ENCODE peak calls at places on chromosomes 2 and 18, in six cellular contexts. P, I, L, G, E and Q are unnamed samples.

GRCh38 chr2:176123483-176123843 is 944 bp downstream of the HOXD9 start:
- DNase-seq in P (no peak), I (no peak), L (no peak), G (no peak), E (no peak), Q (no peak)

GRCh38 chr2:136029149-136029548 is 43.7 kb upstream of the DARS1 start:
- DNase-seq in P (no peak), I (no peak), L (no peak), G (no peak), E (no peak), Q (no peak)

GRCh38 chr2:170772295-170772694 is 2.1 kb downstream of the ERICH2 start:
- DNase-seq in P (no peak), I (no peak), L (no peak), G (no peak), E (no peak), Q (no peak)

GRCh38 chr2:37506407-37507068 is 162.1 kb downstream of the QPCT start:
- DNase-seq in P (no peak), I (no peak), L (peak), G (no peak), E (no peak), Q (no peak)

GRCh38 chr2:72570401-72570800 is 255.4 kb downstream of the EXOC6B start:
- DNase-seq in P (no peak), I (no peak), L (no peak), G (no peak), E (no peak), Q (no peak)

GRCh38 chr2:182744490-182744889 is 28.4 kb downstream of the DNAJC10 start:
- DNase-seq in P (no peak), I (no peak), L (no peak), G (no peak), E (no peak), Q (no peak)

GRCh38 chr2:181779288-181779871 is 99.1 kb upstream of the NEUROD1 start:
- DNase-seq in P (no peak), I (no peak), L (no peak), G (no peak), E (no peak), Q (no peak)

GRCh38 chr2:100606740-100607343 is 44.0 kb downstream of the PDCL3 start:
- DNase-seq in P (peak), I (peak), L (no peak), G (no peak), E (no peak), Q (peak)

GRCh38 chr2:217246108-217246507 is 386.2 kb upstream of the TNP1 start:
- DNase-seq in P (no peak), I (no peak), L (no peak), G (no peak), E (no peak), Q (no peak)

GRCh38 chr2:207683879-207684627 is 27.4 kb upstream of the CCNYL1 start:
- DNase-seq in P (no peak), I (no peak), L (no peak), G (no peak), E (no peak), Q (peak)

GRCh38 chr18:79964330-79965118 is at the start of gene HSBP1L1:
- DNase-seq in P (peak), I (peak), L (no peak), G (peak), E (peak), Q (peak)

GRCh38 chr2:155043097-155043496 is 344.6 kb downstream of the KCNJ3 start:
- DNase-seq in P (no peak), I (no peak), L (no peak), G (no peak), E (no peak), Q (no peak)

GRCh38 chr2:44912660-44913059 is 28.8 kb upstream of the SIX3 start:
- DNase-seq in P (no peak), I (no peak), L (no peak), G (no peak), E (no peak), Q (no peak)

GRCh38 chr2:168604252-168604651 is 148.2 kb downstream of the CERS6 start:
- DNase-seq in P (no peak), I (no peak), L (no peak), G (no peak), E (no peak), Q (no peak)